ENCODE peak calls at places on chromosomes 4 and X, in ten cellular contexts. K, G, U, T, I, D, A, P, S and F are unnamed samples.

GRCh38 chr4:189143255-189143654 is 797.4 kb upstream of the FRG1 start:
- DNase-seq in S (no peak), D (peak; percentile 1), T (no peak), A (no peak), I (no peak), G (no peak), K (no peak), U (peak; percentile 94), P (no peak), F (no peak)

GRCh38 chrX:7514871-7515599 is 327.9 kb upstream of the VCX start:
- DNase-seq in A (no peak), U (peak; percentile 95), D (peak; percentile 51), P (no peak), T (peak; percentile 6), K (no peak), G (no peak), I (no peak), S (no peak), F (no peak)

GRCh38 chrX:37871626-37872302 is 24.4 kb upstream of the DYNLT3 start:
- DNase-seq in S (peak; percentile 60), T (peak; percentile 64), P (no peak), U (peak; percentile 81), K (peak; percentile 87), A (no peak), D (peak; percentile 93), G (no peak), I (no peak), F (peak; percentile 78)

GRCh38 chrX:133726211-133726630 is 259.2 kb downstream of the GPC3 start:
- DNase-seq in G (no peak), K (peak; percentile 53), D (peak; percentile 61), T (peak; percentile 34), P (no peak), U (peak; percentile 84), S (peak; percentile 86), I (no peak), A (no peak), F (peak; percentile 35)

GRCh38 chrX:55717521-55718497 is at the start of gene RRAGB:
- DNase-seq in P (peak; percentile 82), T (peak; percentile 73), D (peak; percentile 93), K (peak; percentile 94), S (peak; percentile 95), I (peak; percentile 88), U (peak; percentile 93), G (peak; percentile 93), A (peak; percentile 96), F (peak; percentile 67)

GRCh38 chrX:30141966-30142365 is 73.4 kb upstream of the MAGEB2 start:
- DNase-seq in P (no peak), S (peak; percentile 82), K (peak; percentile 59), A (no peak), D (peak; percentile 52), U (peak; percentile 55), I (no peak), T (no peak), G (no peak), F (no peak)

GRCh38 chr4:89468632-89469031 is 161.0 kb upstream of the GPRIN3 start:
- DNase-seq in K (peak; percentile 9), U (no peak), G (no peak), A (no peak), D (no peak), S (no peak), P (no peak), T (no peak), I (no peak), F (no peak)

GRCh38 chrX:104854188-104854587 is 288.2 kb downstream of the IL1RAPL2 start:
- DNase-seq in I (no peak), U (peak; percentile 55), T (no peak), P (no peak), A (no peak), G (no peak), D (no peak), K (no peak), S (no peak), F (no peak)

GRCh38 chr4:159077702-159078495 is 25.0 kb upstream of the RAPGEF2 start:
- DNase-seq in U (no peak), S (peak; percentile 76), D (no peak), T (no peak), P (no peak), K (peak; percentile 60), A (no peak), I (no peak), G (no peak), F (no peak)

GRCh38 chrX:130079824-130080406 is 30.4 kb downstream of the ELF4 start:
- DNase-seq in K (peak; percentile 78), D (peak; percentile 81), G (peak; percentile 63), S (peak; percentile 78), I (no peak), T (peak; percentile 50), P (peak; percentile 61), U (peak; percentile 64), A (no peak), F (no peak)